ENCODE peak calls at places on chromosomes 6 and 20, in five cellular contexts. X, L, P, D and B are unnamed samples.

GRCh38 chr20:20457392-20458126 is 89.7 kb downstream of the INSM1 start:
- DNase-seq in X (no peak), L (no peak), P (no peak), D (no peak), B (no peak)

GRCh38 chr6:27332692-27333641 is 20.9 kb upstream of the POM121L2 start:
- DNase-seq in X (peak), L (peak), P (no peak), D (no peak), B (no peak)

GRCh38 chr6:7979831-7980230 is 69.2 kb upstream of the TXNDC5 start:
- DNase-seq in X (no peak), L (no peak), P (no peak), D (no peak), B (no peak)

GRCh38 chr6:2942916-2943563 is 28.3 kb downstream of the SERPINB6 start:
- DNase-seq in X (no peak), L (no peak), P (no peak), D (no peak), B (no peak)

GRCh38 chr20:10763117-10763516 is 89.3 kb upstream of the JAG1 start:
- DNase-seq in X (no peak), L (no peak), P (no peak), D (no peak), B (no peak)

GRCh38 chr20:59185809-59186208 is 22.2 kb downstream of the ZNF831 start:
- DNase-seq in X (no peak), L (no peak), P (no peak), D (no peak), B (no peak)

GRCh38 chr20:48180039-48180438 is 394.8 kb upstream of the SULF2 start:
- DNase-seq in X (peak), L (no peak), P (no peak), D (no peak), B (no peak)

GRCh38 chr6:45424628-45424955 is 46.9 kb upstream of the SUPT3H start:
- DNase-seq in X (no peak), L (no peak), P (no peak), D (no peak), B (no peak)

GRCh38 chr6:167713088-167713475 is 113.6 kb upstream of the AFDN start:
- DNase-seq in X (no peak), L (no peak), P (no peak), D (no peak), B (no peak)

GRCh38 chr20:45867811-45868176 is 10.4 kb downstream of the ZSWIM3 start:
- DNase-seq in X (no peak), L (no peak), P (no peak), D (no peak), B (no peak)

GRCh38 chr6:32627831-32628230 is 9.4 kb upstream of the HLA-DQA1 start:
- DNase-seq in X (no peak), L (no peak), P (no peak), D (no peak), B (no peak)

GRCh38 chr6:14858808-14859207 is 387.1 kb upstream of the JARID2 start:
- DNase-seq in X (no peak), L (no peak), P (no peak), D (no peak), B (no peak)

GRCh38 chr6:56798163-56798562 is 155.5 kb upstream of the DST start:
- DNase-seq in X (no peak), L (no peak), P (no peak), D (no peak), B (no peak)

GRCh38 chr20:26163890-26164289 is 467.2 kb upstream of the ZNF337 start:
- DNase-seq in X (no peak), L (no peak), P (no peak), D (no peak), B (no peak)

GRCh38 chr6:20203561-20204528 is 8.4 kb downstream of the MBOAT1 start:
- DNase-seq in X (no peak), L (no peak), P (no peak), D (no peak), B (no peak)

GRCh38 chr20:51221791-51222408 is 199.0 kb upstream of the KCNG1 start:
- DNase-seq in X (no peak), L (no peak), P (no peak), D (no peak), B (no peak)

GRCh38 chr20:8005033-8005432 is 14.5 kb downstream of the TMX4 start:
- DNase-seq in X (no peak), L (no peak), P (no peak), D (no peak), B (no peak)

GRCh38 chr6:11685411-11686093 is 93.1 kb downstream of the ADTRP start:
- DNase-seq in X (peak), L (no peak), P (no peak), D (no peak), B (no peak)

GRCh38 chr20:29079769-29080690 is 2177.4 kb upstream of the DEFB115 start:
- DNase-seq in X (peak), L (peak), P (no peak), D (no peak), B (no peak)

GRCh38 chr20:6575912-6576391 is 191.5 kb upstream of the BMP2 start:
- DNase-seq in X (no peak), L (no peak), P (no peak), D (no peak), B (peak)

GRCh38 chr6:35924146-35924545 is 3.2 kb upstream of the SRPK1 start:
- DNase-seq in X (no peak), L (no peak), P (no peak), D (no peak), B (no peak)

GRCh38 chr6:137261393-137262154 is 42.4 kb upstream of the IFNGR1 start:
- DNase-seq in X (no peak), L (no peak), P (no peak), D (no peak), B (no peak)

GRCh38 chr6:44133003-44133931 is 5.9 kb downstream of the TMEM63B start:
- DNase-seq in X (peak), L (no peak), P (no peak), D (peak), B (peak)

GRCh38 chr6:166456360-166457156 is 73.8 kb upstream of the MPC1 start:
- DNase-seq in X (no peak), L (no peak), P (no peak), D (no peak), B (no peak)

GRCh38 chr6:118171852-118172251 is 264.8 kb downstream of the SLC35F1 start:
- DNase-seq in X (no peak), L (no peak), P (no peak), D (no peak), B (no peak)

GRCh38 chr6:93105017-93105416 is 314.3 kb downstream of the EPHA7 start:
- DNase-seq in X (no peak), L (no peak), P (no peak), D (no peak), B (no peak)

GRCh38 chr20:58577871-58578615 is 62.8 kb upstream of the APCDD1L start:
- DNase-seq in X (no peak), L (no peak), P (no peak), D (no peak), B (no peak)

GRCh38 chr6:24961852-24962251 is 26.1 kb upstream of the RIPOR2 start:
- DNase-seq in X (no peak), L (no peak), P (no peak), D (no peak), B (no peak)

GRCh38 chr20:63055575-63056235 is 48.9 kb upstream of the BHLHE23 start:
- DNase-seq in X (no peak), L (no peak), P (no peak), D (no peak), B (no peak)

GRCh38 chr20:17169575-17170136 is 57.2 kb upstream of the PCSK2 start:
- DNase-seq in X (no peak), L (no peak), P (no peak), D (peak), B (no peak)

GRCh38 chr20:59159091-59159821 is 4.4 kb upstream of the ZNF831 start:
- DNase-seq in X (no peak), L (no peak), P (peak), D (no peak), B (no peak)

GRCh38 chr20:40323411-40323810 is 365.6 kb downstream of the MAFB start:
- DNase-seq in X (no peak), L (no peak), P (no peak), D (no peak), B (no peak)

GRCh38 chr6:134925800-134926199 is 24.1 kb downstream of the ALDH8A1 start:
- DNase-seq in X (no peak), L (no peak), P (no peak), D (no peak), B (no peak)

GRCh38 chr6:52288216-52288615 is 3.7 kb upstream of the MCM3 start:
- DNase-seq in X (no peak), L (no peak), P (no peak), D (no peak), B (no peak)

GRCh38 chr6:144621332-144621731 is 336.2 kb downstream of the UTRN start:
- DNase-seq in X (no peak), L (no peak), P (no peak), D (no peak), B (no peak)